ENCODE peak calls at places on chromosomes 16 and 17, in four cellular contexts. H, E, T and B are unnamed samples.

GRCh38 chr17:37605813-37606505 is 3.3 kb downstream of the SYNRG start:
- DNase-seq in H (no peak), E (peak; percentile 51), T (peak; percentile 12), B (no peak)

GRCh38 chr16:49277386-49277742 is 4.3 kb downstream of the CBLN1 start:
- DNase-seq in H (no peak), E (no peak), T (no peak), B (no peak)

GRCh38 chr17:27226611-27227234 is 67.2 kb upstream of the WSB1 start:
- DNase-seq in H (peak; percentile 75), E (peak; percentile 68), T (peak; percentile 76), B (peak; percentile 64)

GRCh38 chr17:2369039-2369438 is 31.7 kb downstream of the SGSM2 start:
- DNase-seq in H (no peak), E (no peak), T (no peak), B (no peak)

GRCh38 chr16:59591480-59591879 is 857.4 kb upstream of the GOT2 start:
- DNase-seq in H (peak; percentile 19), E (peak; percentile 35), T (peak; percentile 39), B (no peak)

GRCh38 chr16:77838597-77839255 is 50.4 kb downstream of the VAT1L start:
- DNase-seq in H (peak; percentile 15), E (peak; percentile 39), T (peak; percentile 28), B (no peak)

GRCh38 chr17:41987642-41988041 is 21.0 kb downstream of the CNP start:
- DNase-seq in H (no peak), E (no peak), T (peak; percentile 16), B (no peak)

GRCh38 chr17:12896386-12896785 is 107.1 kb downstream of the ARHGAP44 start:
- DNase-seq in H (peak; percentile 2), E (no peak), T (no peak), B (no peak)

GRCh38 chr17:12722282-12722681 is 56.6 kb downstream of the MYOCD start:
- DNase-seq in H (no peak), E (no peak), T (no peak), B (no peak)

GRCh38 chr17:28916302-28916934 is 13.5 kb upstream of the DHRS13 start:
- DNase-seq in H (peak; percentile 43), E (peak; percentile 25), T (peak; percentile 67), B (no peak)

GRCh38 chr17:36933174-36934143 is 3.8 kb upstream of the LHX1 start:
- DNase-seq in H (no peak), E (no peak), T (no peak), B (no peak)

GRCh38 chr16:17448640-17449638 is 21.8 kb downstream of the XYLT1 start:
- DNase-seq in H (no peak), E (no peak), T (no peak), B (no peak)

GRCh38 chr17:31486351-31487062 is 95.0 kb downstream of the RAB11FIP4 start:
- DNase-seq in H (no peak), E (no peak), T (no peak), B (no peak)

GRCh38 chr17:41772218-41772585 is 14.3 kb downstream of the JUP start:
- DNase-seq in H (no peak), E (no peak), T (no peak), B (peak; percentile 86)

GRCh38 chr17:55655777-55656176 is 66.9 kb downstream of the TMEM100 start:
- DNase-seq in H (no peak), E (no peak), T (no peak), B (no peak)

GRCh38 chr17:38747385-38748328 is 479 bp downstream of the PCGF2 start:
- DNase-seq in H (no peak), E (no peak), T (peak; percentile 57), B (peak; percentile 11)

GRCh38 chr16:78407191-78407590 is 307.7 kb downstream of the WWOX start:
- DNase-seq in H (peak; percentile 21), E (peak; percentile 41), T (peak; percentile 0), B (no peak)

GRCh38 chr16:56632160-56632847 is at the start of gene MT1M:
- DNase-seq in H (no peak), E (peak; percentile 23), T (peak; percentile 75), B (no peak)

GRCh38 chr17:70984873-70985272 is 815.5 kb downstream of the KCNJ2 start:
- DNase-seq in H (no peak), E (no peak), T (no peak), B (no peak)

GRCh38 chr17:82529914-82530300 is 10.4 kb downstream of the FOXK2 start:
- DNase-seq in H (no peak), E (no peak), T (no peak), B (no peak)

GRCh38 chr17:1617620-1618174 is 10.9 kb downstream of the SLC43A2 start:
- DNase-seq in H (peak; percentile 77), E (peak; percentile 89), T (peak; percentile 94), B (no peak)

GRCh38 chr16:65077181-65077580 is 44.7 kb downstream of the CDH11 start:
- DNase-seq in H (no peak), E (no peak), T (no peak), B (no peak)

GRCh38 chr16:81374514-81374913 is 59.8 kb downstream of the GAN start:
- DNase-seq in H (no peak), E (no peak), T (no peak), B (no peak)

GRCh38 chr17:17507465-17508011 is 11.3 kb upstream of the RASD1 start:
- DNase-seq in H (no peak), E (no peak), T (no peak), B (no peak)

DNA sequence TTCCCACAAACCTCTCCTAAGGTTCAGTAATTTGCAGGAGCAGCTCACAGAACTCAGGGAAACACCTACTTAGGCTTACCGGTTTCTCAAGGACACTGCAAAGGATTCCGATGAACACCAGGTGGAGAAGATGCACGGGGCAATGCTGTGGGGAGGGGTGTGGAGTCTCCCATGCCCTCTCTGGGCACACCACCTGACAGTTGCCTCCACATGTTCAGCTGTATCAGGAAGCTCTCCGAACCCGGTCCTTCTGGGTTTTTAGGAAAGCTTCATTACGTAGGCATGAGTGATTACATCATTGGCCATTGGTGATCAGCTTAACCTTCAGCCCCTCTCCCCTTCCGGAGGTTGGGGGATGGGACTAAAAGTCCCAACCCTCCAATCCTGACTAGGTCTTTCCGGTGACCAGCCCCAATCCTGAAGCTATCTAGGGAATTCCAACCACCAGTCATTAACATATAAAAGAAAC is 21.6 kb downstream of the C17orf58 start:
- DNase-seq in H (no peak), E (no peak), T (no peak), B (no peak)
- H3K36me3 ChIP-seq in H (peaks cover 14% of the 10 kb centered on the region), E (peaks cover 3% of the 10 kb centered on the region), T (peaks cover 21% of the 10 kb centered on the region), B (peaks cover 6% of the 10 kb centered on the region)

DNA sequence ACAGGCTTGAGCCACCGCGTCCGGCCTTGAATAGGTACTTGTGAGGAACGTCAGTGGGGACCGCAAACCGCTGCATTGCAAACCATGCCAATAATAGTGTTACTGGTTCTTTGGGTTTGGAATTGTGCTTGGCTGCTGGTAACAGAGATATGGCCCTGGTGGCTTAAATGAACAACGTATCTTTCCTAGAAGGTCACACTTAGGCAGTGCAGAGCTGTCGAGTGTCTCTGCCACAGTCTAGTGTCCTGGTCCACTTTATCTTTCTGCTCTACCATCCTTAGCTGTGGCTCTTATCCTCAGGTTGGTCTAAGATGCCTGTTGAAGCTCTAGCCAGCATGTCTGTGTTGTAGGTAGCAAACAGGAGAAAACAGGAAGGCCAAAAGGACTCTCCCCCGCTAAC is 262.1 kb downstream of the SNX29 start:
- DNase-seq in H (no peak), E (no peak), T (no peak), B (no peak)
- H3K4me2 ChIP-seq in H (no peak overlapping the region), E (no peak overlapping the region), T (no peak overlapping the region), B (no peak overlapping the region)

GRCh38 chr17:50865060-50865867 is 890 bp downstream of the TOB1 start:
- DNase-seq in H (peak; percentile 24), E (peak; percentile 58), T (peak; percentile 76), B (peak; percentile 58)
- H3K4me3 ChIP-seq in H (peak overlapping the region; percentile 97), E (peak overlapping the region; percentile 98), T (peak overlapping the region; percentile 92), B (peak overlapping the region; percentile 94)

DNA sequence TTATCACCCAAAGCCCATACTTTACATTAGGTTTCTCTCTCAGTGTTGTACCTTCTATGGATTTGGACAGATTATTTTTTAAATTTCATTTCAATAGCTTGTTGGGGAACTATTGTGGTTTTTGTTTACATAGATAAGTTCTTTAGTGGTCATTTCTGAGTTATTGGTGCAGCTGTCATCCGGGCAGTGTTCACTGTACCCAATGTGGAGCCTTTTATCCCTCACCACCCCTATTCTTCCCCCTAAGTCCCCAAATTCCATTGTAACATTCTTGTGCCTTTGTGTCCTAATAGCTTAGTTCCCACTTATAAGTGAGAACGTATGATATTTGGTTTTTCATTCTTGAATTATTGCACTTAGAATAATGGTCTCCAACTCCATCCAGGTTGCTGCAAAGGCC is 57.5 kb downstream of the SLFN11 start:
- DNase-seq in H (no peak), E (no peak), T (no peak), B (no peak)
- H3K36me3 ChIP-seq in H (no peaks in the 10 kb centered on the region), E (no peaks in the 10 kb centered on the region), T (no peaks in the 10 kb centered on the region), B (no peaks in the 10 kb centered on the region)

GRCh38 chr17:77323413-77324171 is 182.8 kb downstream of the SEC14L1 start:
- DNase-seq in H (peak; percentile 52), E (peak; percentile 62), T (peak; percentile 59), B (no peak)
- H3K4me2 ChIP-seq in H (peak overlapping the region; percentile 44), E (peak overlapping the region; percentile 85), T (peak overlapping the region; percentile 94), B (peak overlapping the region; percentile 89)

GRCh38 chr16:53097190-53097589 is 42.4 kb downstream of the CHD9 start:
- DNase-seq in H (no peak), E (no peak), T (no peak), B (no peak)

GRCh38 chr16:53099318-53100130 is 44.7 kb downstream of the CHD9 start:
- DNase-seq in H (peak; percentile 89), E (peak; percentile 97), T (peak; percentile 92), B (peak; percentile 98)

GRCh38 chr16:53100889-53101288 is 46.1 kb downstream of the CHD9 start:
- DNase-seq in H (no peak), E (no peak), T (no peak), B (no peak)

GRCh38 chr16:53100131-53100748 is 45.4 kb downstream of the CHD9 start:
- DNase-seq in H (no peak), E (no peak), T (no peak), B (no peak)

GRCh38 chr16:53098526-53099317 is 43.9 kb downstream of the CHD9 start:
- DNase-seq in H (peak; percentile 96), E (peak; percentile 97), T (peak; percentile 91), B (peak; percentile 79)
- H3K4me3 ChIP-seq in H (no peak overlapping the region), E (peak overlapping the region; percentile 27), T (peak overlapping the region; percentile 74), B (peak overlapping the region; percentile 8)

GRCh38 chr16:88606146-88606757 is 32.1 kb upstream of the IL17C start:
- DNase-seq in H (no peak), E (no peak), T (no peak), B (no peak)
- H3K36me3 ChIP-seq in H (peaks cover 51% of the 10 kb centered on the region), E (peaks cover 17% of the 10 kb centered on the region), T (peaks cover 6% of the 10 kb centered on the region), B (peaks cover 22% of the 10 kb centered on the region)

DNA sequence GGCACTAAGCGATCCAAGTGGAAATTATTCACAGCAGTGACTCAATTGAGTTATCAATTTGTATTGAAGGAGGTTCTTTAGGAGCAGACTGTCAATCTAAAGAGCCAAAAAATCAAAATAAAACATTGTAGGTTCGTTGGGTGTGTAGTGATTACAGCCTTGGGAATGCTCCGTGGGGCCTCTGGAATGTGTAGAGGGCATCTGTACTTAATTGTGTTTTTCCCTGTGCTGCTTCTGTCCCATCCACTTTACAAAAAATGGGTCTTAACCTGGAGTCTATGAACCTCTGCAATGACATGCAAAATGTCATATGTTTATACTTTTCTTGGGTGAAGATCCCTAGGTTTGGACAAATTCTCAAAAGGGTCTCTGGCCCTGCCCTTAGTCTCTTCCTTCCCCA is 215.1 kb downstream of the CCDC182 start:
- DNase-seq in H (no peak), E (no peak), T (peak; percentile 45), B (no peak)
- H3K4me2 ChIP-seq in H (no peak overlapping the region), E (no peak overlapping the region), T (peak overlapping the region; percentile 48), B (no peak overlapping the region)